ENCODE peak calls at places on chromosomes 12 and 14, in five cellular contexts. O is HepG2, F is K562, N is GM23338, M is PC-3. K is an unnamed sample.

GRCh38 chr12:92898755-92899154 is 30.3 kb downstream of the EEA1 start:
- DNase-seq in O (no peak), F (no peak), N (no peak), M (peak; percentile 60), K (no peak)

GRCh38 chr14:21802441-21802840 is 128.8 kb upstream of the OR4E1 start:
- DNase-seq in O (no peak), F (no peak), N (no peak), M (no peak), K (no peak)

GRCh38 chr12:112456029-112456428 is 37.3 kb downstream of the PTPN11 start:
- DNase-seq in O (no peak), F (no peak), N (no peak), M (no peak), K (no peak)

GRCh38 chr12:24360057-24360456 is 410.6 kb upstream of the SOX5 start:
- DNase-seq in O (no peak), F (no peak), N (no peak), M (no peak), K (peak; percentile 35)

GRCh38 chr12:116324684-116325664 is 47.5 kb upstream of the MED13L start:
- DNase-seq in O (no peak), F (no peak), N (no peak), M (no peak), K (no peak)

GRCh38 chr12:52230364-52231281 is 2.4 kb upstream of the KRT7 start:
- DNase-seq in O (no peak), F (no peak), N (peak; percentile 56), M (peak; percentile 95), K (no peak)

GRCh38 chr14:94136575-94137331 is 7.3 kb upstream of the IFI27L2 start:
- DNase-seq in O (peak; percentile 80), F (peak; percentile 61), N (peak; percentile 94), M (peak; percentile 90), K (peak; percentile 89)

GRCh38 chr14:99230271-99231141 is 41.5 kb downstream of the BCL11B start:
- DNase-seq in O (no peak), F (peak; percentile 26), N (peak; percentile 69), M (no peak), K (no peak)

GRCh38 chr12:97781342-97781741 is 318.7 kb downstream of the RMST start:
- DNase-seq in O (no peak), F (no peak), N (no peak), M (no peak), K (no peak)

GRCh38 chr14:72523397-72524157 is 370.3 kb downstream of the DPF3 start:
- DNase-seq in O (no peak), F (no peak), N (no peak), M (no peak), K (peak; percentile 22)

GRCh38 chr14:41873379-41874034 is 266.8 kb downstream of the LRFN5 start:
- DNase-seq in O (no peak), F (no peak), N (peak; percentile 2), M (no peak), K (peak; percentile 86)

GRCh38 chr14:75428230-75429104 is 645 bp downstream of the JDP2 start:
- DNase-seq in O (no peak), F (peak; percentile 72), N (peak; percentile 43), M (no peak), K (no peak)

GRCh38 chr14:75298187-75298985 is 19.8 kb downstream of the FOS start:
- DNase-seq in O (no peak), F (peak; percentile 13), N (no peak), M (no peak), K (peak; percentile 77)

GRCh38 chr12:3076730-3077571 is at the start of gene TSPAN9:
- DNase-seq in O (peak; percentile 37), F (peak; percentile 88), N (peak; percentile 76), M (peak; percentile 52), K (peak; percentile 73)

GRCh38 chr14:80634106-80634758 is 307.3 kb downstream of the CEP128 start:
- DNase-seq in O (no peak), F (no peak), N (no peak), M (peak; percentile 79), K (peak; percentile 32)

GRCh38 chr12:27723212-27723611 is 12.6 kb downstream of the MRPS35 start:
- DNase-seq in O (no peak), F (no peak), N (no peak), M (no peak), K (no peak)

GRCh38 chr12:21169878-21170472 is 39.0 kb downstream of the SLCO1B1 start:
- DNase-seq in O (peak; percentile 37), F (peak; percentile 29), N (peak; percentile 90), M (peak; percentile 54), K (peak; percentile 72)

GRCh38 chr14:21093769-21094681 is 4.4 kb downstream of the ZNF219 start:
- DNase-seq in O (no peak), F (no peak), N (peak; percentile 97), M (no peak), K (peak; percentile 94)

GRCh38 chr12:33547084-33547483 is 107.5 kb upstream of the SYT10 start:
- DNase-seq in O (no peak), F (no peak), N (no peak), M (no peak), K (no peak)

GRCh38 chr14:23294734-23295561 is 7.7 kb downstream of the PPP1R3E start:
- DNase-seq in O (peak; percentile 77), F (peak; percentile 21), N (peak; percentile 75), M (peak; percentile 66), K (peak; percentile 81)

GRCh38 chr12:52946334-52946733 is 2.6 kb upstream of the KRT18 start:
- DNase-seq in O (no peak), F (no peak), N (no peak), M (no peak), K (no peak)

GRCh38 chr12:88501976-88502938 is 78.0 kb downstream of the KITLG start:
- DNase-seq in O (no peak), F (no peak), N (no peak), M (peak; percentile 67), K (no peak)

GRCh38 chr12:71799105-71799504 is 40.5 kb upstream of the TBC1D15 start:
- DNase-seq in O (no peak), F (no peak), N (peak; percentile 16), M (peak; percentile 55), K (peak; percentile 80)

GRCh38 chr12:89575405-89575804 is 49.6 kb upstream of the POC1B start:
- DNase-seq in O (peak; percentile 39), F (no peak), N (no peak), M (no peak), K (no peak)

GRCh38 chr12:106791531-106791930 is 17.0 kb downstream of the RIC8B start:
- DNase-seq in O (no peak), F (no peak), N (no peak), M (no peak), K (no peak)

GRCh38 chr14:80200093-80200492 is 11.2 kb downstream of the DIO2 start:
- DNase-seq in O (no peak), F (no peak), N (no peak), M (no peak), K (no peak)

GRCh38 chr12:102879144-102879763 is 37.8 kb downstream of the PAH start:
- DNase-seq in O (no peak), F (peak; percentile 10), N (peak; percentile 90), M (peak; percentile 75), K (peak; percentile 77)

GRCh38 chr12:107311682-107312081 is 218.3 kb upstream of the CRY1 start:
- DNase-seq in O (no peak), F (no peak), N (no peak), M (no peak), K (no peak)

GRCh38 chr12:32568241-32568640 is 110.9 kb upstream of the DNM1L start:
- DNase-seq in O (peak; percentile 31), F (no peak), N (no peak), M (peak; percentile 74), K (peak; percentile 60)

GRCh38 chr12:47773062-47773857 is at the start of gene SLC48A1:
- DNase-seq in O (peak; percentile 30), F (peak; percentile 94), N (peak; percentile 86), M (peak; percentile 76), K (peak; percentile 81)

DNA sequence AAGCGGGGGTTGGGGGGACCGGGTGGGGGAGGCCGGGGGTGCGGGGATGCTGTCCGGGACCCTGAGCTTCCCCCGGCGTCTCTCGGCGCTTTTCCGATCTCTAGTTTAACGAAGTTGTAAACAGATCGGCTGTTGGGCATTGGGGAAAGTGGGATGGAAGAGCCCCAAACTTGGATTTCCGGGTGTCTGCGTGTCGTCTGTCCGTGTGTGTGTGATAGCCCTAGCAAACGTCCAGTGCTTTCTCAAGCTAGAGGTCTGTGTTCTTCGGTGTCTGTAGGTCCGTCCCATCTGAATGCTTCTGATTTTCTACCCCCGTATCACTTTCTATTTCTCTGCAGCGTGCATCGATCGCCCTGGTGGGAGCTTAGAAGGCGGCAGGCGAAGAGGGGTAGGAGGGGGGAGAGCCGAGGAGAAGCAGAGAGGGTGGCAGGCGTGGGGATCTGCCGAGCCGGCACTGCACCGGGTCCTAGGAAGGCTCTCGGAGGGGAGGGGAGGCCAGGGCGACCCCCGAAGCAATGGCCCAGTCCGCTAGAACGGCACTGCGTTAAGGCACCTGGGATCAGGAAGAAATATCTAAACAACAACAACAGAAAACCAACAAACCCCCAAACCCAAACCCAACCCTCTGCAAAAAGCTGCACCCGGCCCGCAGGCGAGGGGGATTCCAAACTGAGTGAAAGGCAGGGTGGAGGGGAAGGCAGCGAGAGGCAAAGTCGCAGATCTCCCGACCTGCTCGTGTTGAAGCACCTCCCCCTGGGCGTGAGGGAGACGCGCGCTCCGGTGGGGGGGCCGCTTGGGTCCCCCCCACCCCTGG is 1.0 kb downstream of the KCNA1 start:
- DNase-seq in O (no peak), F (no peak), N (peak; percentile 39), M (no peak), K (no peak)
- TF ChIP-seq EZH2 in O (peak; percentile 14), F (no peak), N (peak; percentile 83), M (no peak), K (peak; percentile 74)

GRCh38 chr12:57522019-57522886 is at the start of gene MBD6:
- DNase-seq in O (peak; percentile 89), F (no peak), N (peak; percentile 87), M (peak; percentile 84), K (peak; percentile 91)
- H3K4me1 ChIP-seq in O (peaks cover 48% of the 10 kb centered on the region), F (peaks cover 43% of the 10 kb centered on the region), N (peaks cover 43% of the 10 kb centered on the region), M (peaks cover 42% of the 10 kb centered on the region), K (peaks cover 44% of the 10 kb centered on the region)

GRCh38 chr12:19474147-19474546 is 34.9 kb downstream of the AEBP2 start:
- DNase-seq in O (no peak), F (no peak), N (no peak), M (no peak), K (no peak)

GRCh38 chr12:19482036-19482435 is 42.7 kb downstream of the AEBP2 start:
- DNase-seq in O (no peak), F (no peak), N (peak; percentile 21), M (no peak), K (no peak)

GRCh38 chr12:19480459-19480858 is 41.2 kb downstream of the AEBP2 start:
- DNase-seq in O (no peak), F (no peak), N (no peak), M (no peak), K (no peak)

GRCh38 chr12:19482551-19483109 is 43.3 kb downstream of the AEBP2 start:
- DNase-seq in O (no peak), F (peak; percentile 10), N (peak; percentile 64), M (no peak), K (no peak)

DNA sequence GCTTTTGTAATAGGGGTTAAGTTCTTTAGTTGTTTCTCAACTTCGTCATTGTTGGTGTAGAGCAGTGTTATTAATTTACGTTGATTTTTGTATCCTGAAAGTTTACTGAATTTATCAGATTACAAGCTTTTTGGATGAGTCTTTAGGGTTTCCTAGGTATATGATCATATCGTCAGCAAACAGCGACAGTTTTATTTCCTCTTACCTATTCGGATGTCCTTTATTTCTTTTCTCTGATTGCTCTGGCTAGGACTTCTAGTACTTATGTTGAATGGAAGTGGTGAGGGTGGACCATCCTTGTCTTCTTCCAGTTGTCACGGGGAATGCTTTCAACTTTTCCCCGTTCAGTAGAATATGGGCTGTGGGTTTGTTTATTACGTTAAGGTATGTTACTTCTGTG is 37.8 kb downstream of the AEBP2 start:
- DNase-seq in O (no peak), F (no peak), N (no peak), M (no peak), K (no peak)
- H3K4me3 ChIP-seq in O (no peak overlapping the region), F (no peak overlapping the region), N (no peak overlapping the region), M (no peak overlapping the region), K (no peak overlapping the region)

GRCh38 chr12:64780531-64781373 is 21.5 kb upstream of the GNS start:
- DNase-seq in O (no peak), F (peak; percentile 32), N (peak; percentile 66), M (peak; percentile 59), K (peak; percentile 29)
- TF ChIP-seq EZH2 in O (no peak), F (no peak), N (no peak), M (no peak), K (peak; percentile 65)